ENCODE peak calls at places on chromosomes 6 and 20, in eight cellular contexts. E, B, M, A, Y, T, F and J are unnamed samples.

GRCh38 chr20:13510837-13511488 is 127.8 kb downstream of the TASP1 start:
- DNase-seq in E (no peak), B (no peak), M (no peak), A (no peak), Y (no peak), T (no peak), F (no peak), J (no peak)

GRCh38 chr6:85824329-85824728 is 181.6 kb upstream of the SYNCRIP start:
- DNase-seq in E (no peak), B (no peak), M (no peak), A (no peak), Y (no peak), T (no peak), F (no peak), J (no peak)

GRCh38 chr6:125099211-125100017 is 54.2 kb upstream of the TPD52L1 start:
- DNase-seq in E (peak), B (no peak), M (no peak), A (peak), Y (peak), T (peak), F (no peak), J (peak)

GRCh38 chr20:24109008-24109407 is 120.4 kb upstream of the GGTLC1 start:
- DNase-seq in E (no peak), B (no peak), M (no peak), A (no peak), Y (no peak), T (peak), F (no peak), J (no peak)

GRCh38 chr6:121879149-121879548 is 443.7 kb downstream of the GJA1 start:
- DNase-seq in E (no peak), B (peak), M (no peak), A (no peak), Y (no peak), T (no peak), F (no peak), J (no peak)

GRCh38 chr6:16514249-16514648 is 247.0 kb downstream of the ATXN1 start:
- DNase-seq in E (no peak), B (no peak), M (no peak), A (no peak), Y (no peak), T (peak), F (no peak), J (no peak)

GRCh38 chr20:31566658-31567379 is 38.3 kb upstream of the ID1 start:
- DNase-seq in E (no peak), B (no peak), M (no peak), A (no peak), Y (no peak), T (no peak), F (no peak), J (no peak)

GRCh38 chr6:1015819-1016218 is 296.1 kb upstream of the FOXQ1 start:
- DNase-seq in E (no peak), B (no peak), M (no peak), A (no peak), Y (no peak), T (no peak), F (no peak), J (no peak)

GRCh38 chr6:41119508-41119907 is 34.6 kb downstream of the TREML1 start:
- DNase-seq in E (no peak), B (no peak), M (no peak), A (no peak), Y (no peak), T (no peak), F (no peak), J (no peak)

GRCh38 chr6:33966536-33966935 is 162.7 kb upstream of the MLN start:
- DNase-seq in E (no peak), B (no peak), M (no peak), A (no peak), Y (no peak), T (no peak), F (no peak), J (no peak)

GRCh38 chr6:169216830-169217229 is 36.8 kb downstream of the THBS2 start:
- DNase-seq in E (no peak), B (no peak), M (no peak), A (no peak), Y (no peak), T (no peak), F (no peak), J (no peak)

GRCh38 chr6:4941782-4942672 is 61.8 kb downstream of the RPP40 start:
- DNase-seq in E (no peak), B (peak), M (peak), A (no peak), Y (no peak), T (no peak), F (peak), J (no peak)

GRCh38 chr20:13857304-13857703 is 72.5 kb downstream of the NDUFAF5 start:
- DNase-seq in E (no peak), B (no peak), M (no peak), A (peak), Y (no peak), T (no peak), F (no peak), J (peak)

GRCh38 chr20:58719258-58719657 is 26.7 kb downstream of the NPEPL1 start:
- DNase-seq in E (no peak), B (no peak), M (no peak), A (no peak), Y (no peak), T (no peak), F (no peak), J (peak)

GRCh38 chr20:24970743-24971142 is 21.7 kb downstream of the CST7 start:
- DNase-seq in E (no peak), B (no peak), M (no peak), A (no peak), Y (no peak), T (no peak), F (no peak), J (peak)

GRCh38 chr6:89853068-89853467 is 23.4 kb downstream of the CASP8AP2 start:
- DNase-seq in E (no peak), B (no peak), M (peak), A (no peak), Y (no peak), T (no peak), F (no peak), J (no peak)

GRCh38 chr6:106740287-106740686 is 110.9 kb downstream of the QRSL1 start:
- DNase-seq in E (no peak), B (no peak), M (no peak), A (no peak), Y (no peak), T (no peak), F (no peak), J (no peak)

GRCh38 chr20:14561733-14562132 is 224.3 kb upstream of the FLRT3 start:
- DNase-seq in E (no peak), B (no peak), M (no peak), A (no peak), Y (no peak), T (no peak), F (no peak), J (no peak)

GRCh38 chr6:29834564-29835436 is 7.2 kb downstream of the HLA-G start:
- DNase-seq in E (peak), B (no peak), M (no peak), A (no peak), Y (peak), T (no peak), F (peak), J (no peak)

GRCh38 chr6:46217671-46218131 is 46.9 kb upstream of the ENPP5 start:
- DNase-seq in E (no peak), B (no peak), M (no peak), A (no peak), Y (peak), T (peak), F (no peak), J (peak)

GRCh38 chr6:112956696-112957525 is 609.8 kb downstream of the RFPL4B start:
- DNase-seq in E (no peak), B (peak), M (no peak), A (no peak), Y (no peak), T (no peak), F (no peak), J (no peak)

GRCh38 chr6:113344969-113345368 is 512.2 kb upstream of the MARCKS start:
- DNase-seq in E (no peak), B (no peak), M (no peak), A (no peak), Y (no peak), T (no peak), F (no peak), J (no peak)

GRCh38 chr20:43583982-43584432 is 6.7 kb upstream of the IFT52 start:
- DNase-seq in E (no peak), B (peak), M (peak), A (peak), Y (peak), T (no peak), F (no peak), J (peak)

GRCh38 chr6:151731313-151731712 is 76.2 kb upstream of the ESR1 start:
- DNase-seq in E (no peak), B (no peak), M (no peak), A (no peak), Y (no peak), T (no peak), F (no peak), J (no peak)

GRCh38 chr6:82337688-82338257 is 25.8 kb upstream of the TPBG start:
- DNase-seq in E (no peak), B (no peak), M (no peak), A (no peak), Y (no peak), T (no peak), F (no peak), J (no peak)

GRCh38 chr6:16799279-16800193 is 38.3 kb upstream of the ATXN1 start:
- DNase-seq in E (no peak), B (no peak), M (peak), A (no peak), Y (no peak), T (no peak), F (no peak), J (no peak)

GRCh38 chr6:30700340-30700739 is 9.6 kb upstream of the NRM start:
- DNase-seq in E (no peak), B (no peak), M (no peak), A (no peak), Y (no peak), T (no peak), F (no peak), J (no peak)

GRCh38 chr6:96162711-96163120 is 146.9 kb downstream of the FUT9 start:
- DNase-seq in E (no peak), B (no peak), M (no peak), A (no peak), Y (no peak), T (no peak), F (no peak), J (no peak)

GRCh38 chr6:79257381-79258205 is 23.1 kb upstream of the HMGN3 start:
- DNase-seq in E (no peak), B (no peak), M (no peak), A (no peak), Y (no peak), T (no peak), F (no peak), J (no peak)

GRCh38 chr6:126335210-126335609 is 4.7 kb upstream of the CENPW start:
- DNase-seq in E (no peak), B (no peak), M (no peak), A (no peak), Y (no peak), T (no peak), F (no peak), J (no peak)

GRCh38 chr6:35089935-35090505 is 51.1 kb downstream of the TCP11 start:
- DNase-seq in E (no peak), B (peak), M (no peak), A (no peak), Y (no peak), T (peak), F (no peak), J (no peak)

GRCh38 chr20:52859156-52859887 is 112.8 kb upstream of the TSHZ2 start:
- DNase-seq in E (no peak), B (no peak), M (no peak), A (no peak), Y (no peak), T (no peak), F (no peak), J (no peak)